ENCODE peak calls at places on chromosomes 2 and 18, in five cellular contexts. One of them, this sample, is unnamed.

GRCh38 chr2:42267530-42267929 is 93.5 kb downstream of the COX7A2L start:
- DNase-seq in upper lobe of right lung: no peak
- DNase-seq in transverse colon: no peak
- DNase-seq in sigmoid colon: no peak
- DNase-seq in choroid plexus epithelial cell: no peak
- DNase-seq in this sample: no peak

GRCh38 chr2:5111581-5111980 is 580.6 kb upstream of the SOX11 start:
- DNase-seq in upper lobe of right lung: no peak
- DNase-seq in transverse colon: no peak
- DNase-seq in sigmoid colon: no peak
- DNase-seq in choroid plexus epithelial cell: peak
- DNase-seq in this sample: no peak

GRCh38 chr2:641501-642430 is 35.4 kb downstream of the TMEM18 start:
- DNase-seq in upper lobe of right lung: no peak
- DNase-seq in transverse colon: no peak
- DNase-seq in sigmoid colon: peak
- DNase-seq in choroid plexus epithelial cell: no peak
- DNase-seq in this sample: no peak

GRCh38 chr2:109213646-109214417 is 84.8 kb downstream of the SH3RF3 start:
- DNase-seq in upper lobe of right lung: peak
- DNase-seq in transverse colon: no peak
- DNase-seq in sigmoid colon: peak
- DNase-seq in choroid plexus epithelial cell: peak
- DNase-seq in this sample: no peak

GRCh38 chr2:207513577-207514257 is 16.0 kb upstream of the CREB1 start:
- DNase-seq in upper lobe of right lung: no peak
- DNase-seq in transverse colon: no peak
- DNase-seq in sigmoid colon: no peak
- DNase-seq in choroid plexus epithelial cell: peak
- DNase-seq in this sample: no peak

GRCh38 chr2:19857100-19857499 is 44.7 kb downstream of the TTC32 start:
- DNase-seq in upper lobe of right lung: no peak
- DNase-seq in transverse colon: no peak
- DNase-seq in sigmoid colon: no peak
- DNase-seq in choroid plexus epithelial cell: peak
- DNase-seq in this sample: no peak

GRCh38 chr2:223057545-223057944 is 5.6 kb downstream of the KCNE4 start:
- DNase-seq in upper lobe of right lung: no peak
- DNase-seq in transverse colon: no peak
- DNase-seq in sigmoid colon: no peak
- DNase-seq in choroid plexus epithelial cell: no peak
- DNase-seq in this sample: no peak

GRCh38 chr18:78937166-78937565 is 42.5 kb upstream of the SALL3 start:
- DNase-seq in upper lobe of right lung: no peak
- DNase-seq in transverse colon: no peak
- DNase-seq in sigmoid colon: no peak
- DNase-seq in choroid plexus epithelial cell: no peak
- DNase-seq in this sample: no peak

GRCh38 chr2:19870792-19871191 is 31.0 kb downstream of the TTC32 start:
- DNase-seq in upper lobe of right lung: no peak
- DNase-seq in transverse colon: no peak
- DNase-seq in sigmoid colon: peak
- DNase-seq in choroid plexus epithelial cell: no peak
- DNase-seq in this sample: no peak

GRCh38 chr2:181203412-181203811 is 223.0 kb downstream of the UBE2E3 start:
- DNase-seq in upper lobe of right lung: no peak
- DNase-seq in transverse colon: no peak
- DNase-seq in sigmoid colon: no peak
- DNase-seq in choroid plexus epithelial cell: peak
- DNase-seq in this sample: no peak

GRCh38 chr2:241907171-241907570 is 37.6 kb downstream of the RTP5 start:
- DNase-seq in upper lobe of right lung: peak
- DNase-seq in transverse colon: no peak
- DNase-seq in sigmoid colon: no peak
- DNase-seq in choroid plexus epithelial cell: no peak
- DNase-seq in this sample: no peak

DNA sequence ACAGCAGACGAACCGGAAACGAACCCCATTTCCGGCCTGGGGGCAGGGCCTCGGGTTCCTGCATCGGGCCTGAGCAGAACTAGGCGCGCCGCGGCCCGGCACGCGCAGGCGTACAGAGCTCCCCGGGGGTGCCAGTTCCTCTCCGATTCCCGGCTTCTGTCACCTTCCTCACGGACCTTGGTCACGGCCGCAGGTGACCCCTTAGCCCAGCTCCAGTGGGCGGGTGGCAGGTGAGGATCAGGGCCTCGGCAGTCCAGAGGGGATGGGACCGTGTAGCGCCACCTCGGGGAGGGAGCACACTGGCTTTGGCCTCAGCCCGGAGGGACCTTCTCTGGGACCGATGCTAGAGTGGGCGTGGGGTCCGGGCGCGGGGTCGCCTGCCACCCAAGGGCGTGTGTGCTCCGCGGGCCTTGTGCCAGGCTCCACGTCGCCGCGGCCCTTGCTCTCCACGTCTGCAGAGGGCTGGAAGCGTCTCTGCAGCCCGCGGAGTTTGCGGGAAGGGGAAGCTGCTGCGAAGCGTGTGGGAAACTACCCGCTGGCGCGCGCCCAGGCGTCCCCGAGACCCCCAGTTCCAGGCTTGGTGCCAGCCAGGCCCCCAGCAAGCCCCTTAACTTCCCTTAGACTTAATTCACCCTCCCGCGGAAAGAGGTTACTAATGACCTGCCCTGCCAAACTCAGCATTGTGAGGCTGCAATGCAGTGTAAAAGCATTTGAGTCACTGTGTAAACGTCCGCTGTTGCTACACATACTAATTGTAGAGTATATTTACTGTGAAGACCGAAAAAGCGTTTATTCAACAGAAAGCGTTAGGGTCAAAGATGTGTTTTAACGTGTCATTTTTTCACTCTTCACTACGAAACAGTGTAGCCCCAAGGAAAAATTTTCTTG is at the start of gene TRAPPC12:
- DNase-seq in upper lobe of right lung: peak
- DNase-seq in transverse colon: peak
- DNase-seq in sigmoid colon: peak
- DNase-seq in choroid plexus epithelial cell: peak
- DNase-seq in this sample: no peak
- TF ChIP-seq CTCF in upper lobe of right lung: peak
- TF ChIP-seq CTCF in transverse colon: no peak
- TF ChIP-seq CTCF in sigmoid colon: peak
- TF ChIP-seq CTCF in choroid plexus epithelial cell: peak
- TF ChIP-seq CTCF in this sample: peak

GRCh38 chr18:10518595-10519273 is 7.1 kb upstream of the NAPG start:
- DNase-seq in upper lobe of right lung: peak
- DNase-seq in transverse colon: peak
- DNase-seq in sigmoid colon: peak
- DNase-seq in choroid plexus epithelial cell: peak
- DNase-seq in this sample: no peak
- TF ChIP-seq CTCF in upper lobe of right lung: peak
- TF ChIP-seq CTCF in transverse colon: no peak
- TF ChIP-seq CTCF in sigmoid colon: peak
- TF ChIP-seq CTCF in choroid plexus epithelial cell: peak
- TF ChIP-seq CTCF in this sample: peak

GRCh38 chr2:128781888-128782385 is 463.3 kb upstream of the HS6ST1 start:
- DNase-seq in upper lobe of right lung: peak
- DNase-seq in transverse colon: no peak
- DNase-seq in sigmoid colon: peak
- DNase-seq in choroid plexus epithelial cell: no peak
- DNase-seq in this sample: no peak

GRCh38 chr2:128779301-128780095 is 460.8 kb upstream of the HS6ST1 start:
- DNase-seq in upper lobe of right lung: peak
- DNase-seq in transverse colon: no peak
- DNase-seq in sigmoid colon: peak
- DNase-seq in choroid plexus epithelial cell: no peak
- DNase-seq in this sample: peak

GRCh38 chr2:128781166-128781887 is 462.7 kb upstream of the HS6ST1 start:
- DNase-seq in upper lobe of right lung: peak
- DNase-seq in transverse colon: no peak
- DNase-seq in sigmoid colon: peak
- DNase-seq in choroid plexus epithelial cell: no peak
- DNase-seq in this sample: no peak

GRCh38 chr2:128778843-128779242 is 460.2 kb upstream of the HS6ST1 start:
- DNase-seq in upper lobe of right lung: no peak
- DNase-seq in transverse colon: no peak
- DNase-seq in sigmoid colon: no peak
- DNase-seq in choroid plexus epithelial cell: no peak
- DNase-seq in this sample: no peak

DNA sequence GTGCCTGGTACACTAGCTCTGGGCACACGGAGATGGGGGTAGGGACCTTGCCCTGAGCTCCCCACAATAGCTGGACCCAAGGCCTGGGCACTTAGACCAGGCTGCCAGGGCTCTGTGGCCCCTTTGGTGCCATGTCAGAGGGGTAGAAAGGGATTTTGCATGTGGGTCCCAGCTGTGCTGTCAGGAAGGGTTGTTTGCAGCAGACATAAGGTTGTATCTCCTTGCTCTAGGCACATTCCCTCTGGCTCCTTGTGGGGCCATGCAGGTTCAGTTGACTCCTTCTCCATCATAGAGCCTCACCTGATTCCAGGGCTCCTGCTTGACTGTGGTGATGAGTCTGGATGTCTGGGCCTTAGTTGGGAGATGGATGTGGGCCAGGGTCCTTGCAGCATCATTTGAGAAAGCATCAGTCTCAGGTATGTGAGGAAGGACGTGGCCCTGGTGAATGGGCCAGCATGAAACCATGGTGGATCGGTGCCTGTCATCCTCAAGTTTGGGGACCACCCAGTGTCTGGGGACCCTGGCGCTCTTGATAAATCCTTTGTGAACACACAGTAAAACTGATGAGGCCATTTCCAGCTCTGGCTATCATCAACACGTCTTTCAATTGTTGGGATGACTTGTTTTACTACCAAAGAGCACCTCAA is 461.9 kb upstream of the HS6ST1 start:
- DNase-seq in upper lobe of right lung: peak
- DNase-seq in transverse colon: no peak
- DNase-seq in sigmoid colon: peak
- DNase-seq in choroid plexus epithelial cell: no peak
- DNase-seq in this sample: no peak
- TF ChIP-seq CTCF in upper lobe of right lung: no peak
- TF ChIP-seq CTCF in transverse colon: no peak
- TF ChIP-seq CTCF in sigmoid colon: no peak
- TF ChIP-seq CTCF in choroid plexus epithelial cell: no peak
- TF ChIP-seq CTCF in this sample: no peak

GRCh38 chr2:6865346-6866238 is at the start of gene CMPK2:
- DNase-seq in upper lobe of right lung: peak
- DNase-seq in transverse colon: peak
- DNase-seq in sigmoid colon: peak
- DNase-seq in choroid plexus epithelial cell: peak
- DNase-seq in this sample: no peak

GRCh38 chr2:6866982-6867381 is 1.3 kb upstream of the CMPK2 start:
- DNase-seq in upper lobe of right lung: no peak
- DNase-seq in transverse colon: no peak
- DNase-seq in sigmoid colon: no peak
- DNase-seq in choroid plexus epithelial cell: no peak
- DNase-seq in this sample: no peak

GRCh38 chr2:6864251-6864758 is 1.4 kb downstream of the CMPK2 start:
- DNase-seq in upper lobe of right lung: no peak
- DNase-seq in transverse colon: no peak
- DNase-seq in sigmoid colon: no peak
- DNase-seq in choroid plexus epithelial cell: peak
- DNase-seq in this sample: no peak

GRCh38 chr2:6864938-6865345 is 765 bp downstream of the CMPK2 start:
- DNase-seq in upper lobe of right lung: peak
- DNase-seq in transverse colon: peak
- DNase-seq in sigmoid colon: peak
- DNase-seq in choroid plexus epithelial cell: peak
- DNase-seq in this sample: no peak

GRCh38 chr2:6866239-6866745 is 585 bp upstream of the CMPK2 start:
- DNase-seq in upper lobe of right lung: no peak
- DNase-seq in transverse colon: peak
- DNase-seq in sigmoid colon: peak
- DNase-seq in choroid plexus epithelial cell: peak
- DNase-seq in this sample: no peak
- TF ChIP-seq CTCF in upper lobe of right lung: peak
- TF ChIP-seq CTCF in transverse colon: peak
- TF ChIP-seq CTCF in sigmoid colon: no peak
- TF ChIP-seq CTCF in choroid plexus epithelial cell: peak
- TF ChIP-seq CTCF in this sample: peak

GRCh38 chr18:33821503-33821902 is 243.5 kb downstream of the ASXL3 start:
- DNase-seq in upper lobe of right lung: no peak
- DNase-seq in transverse colon: no peak
- DNase-seq in sigmoid colon: no peak
- DNase-seq in choroid plexus epithelial cell: peak
- DNase-seq in this sample: no peak
- TF ChIP-seq CTCF in upper lobe of right lung: no peak
- TF ChIP-seq CTCF in transverse colon: no peak
- TF ChIP-seq CTCF in sigmoid colon: no peak
- TF ChIP-seq CTCF in choroid plexus epithelial cell: no peak
- TF ChIP-seq CTCF in this sample: no peak

DNA sequence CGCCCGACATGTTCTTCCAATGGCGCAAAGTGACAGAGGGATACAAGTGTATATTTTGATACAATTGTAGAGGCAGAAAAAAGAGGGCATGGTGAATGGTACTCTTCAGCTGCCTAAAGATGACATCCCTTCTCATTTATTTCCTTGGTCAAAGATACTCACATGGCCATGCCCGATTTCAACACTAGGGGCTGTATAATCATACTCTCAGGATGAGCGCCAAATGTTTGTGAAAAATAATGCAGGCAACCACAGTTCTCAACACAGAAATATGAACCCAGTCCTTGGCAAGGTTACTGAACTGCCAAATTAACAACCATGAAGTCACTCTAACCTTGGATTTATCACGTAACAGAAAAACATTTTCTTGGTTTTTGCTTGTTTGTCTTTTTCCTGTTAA is 204.4 kb downstream of the CCDC102B start:
- DNase-seq in upper lobe of right lung: no peak
- DNase-seq in transverse colon: no peak
- DNase-seq in sigmoid colon: no peak
- DNase-seq in choroid plexus epithelial cell: no peak
- DNase-seq in this sample: no peak
- TF ChIP-seq CTCF in upper lobe of right lung: peak
- TF ChIP-seq CTCF in transverse colon: no peak
- TF ChIP-seq CTCF in sigmoid colon: no peak
- TF ChIP-seq CTCF in choroid plexus epithelial cell: peak
- TF ChIP-seq CTCF in this sample: peak

This sample was measured in chondrocyte.